ENCODE peak calls at places on chromosomes 1 and 21, in four cellular contexts. I is psoas muscle, W is H4, Y is activated T-cell treated with anti-CD3 and anti-CD28 coated beads for 1 hour. M is an unnamed sample.

GRCh38 chr1:75174031-75174760 is 40.0 kb downstream of the LHX8 start:
- DNase-seq in I (no peak), Y (no peak), W (no peak), M (no peak)

GRCh38 chr1:194196562-194196961 is 1010.1 kb upstream of the B3GALT2 start:
- DNase-seq in Y (no peak), W (no peak), I (no peak), M (no peak)

GRCh38 chr1:154840557-154841176 is 29.4 kb downstream of the KCNN3 start:
- DNase-seq in W (no peak), Y (no peak), I (no peak), M (peak)

GRCh38 chr1:31038360-31038759 is 27.2 kb downstream of the PUM1 start:
- DNase-seq in W (no peak), I (no peak), Y (no peak), M (peak)

GRCh38 chr1:1318131-1318652 is 6.3 kb downstream of the INTS11 start:
- DNase-seq in Y (no peak), W (peak), I (peak), M (peak)

GRCh38 chr1:184507604-184508289 is 120.9 kb downstream of the C1orf21 start:
- DNase-seq in W (no peak), I (no peak), Y (no peak), M (peak)

GRCh38 chr1:219304227-219305226 is 130.8 kb downstream of the LYPLAL1 start:
- DNase-seq in W (peak), Y (no peak), I (peak), M (peak)

GRCh38 chr1:9482403-9482802 is 56.9 kb upstream of the SLC25A33 start:
- DNase-seq in Y (no peak), W (no peak), I (no peak), M (no peak)

GRCh38 chr21:42746593-42747266 is 93.3 kb downstream of the PDE9A start:
- DNase-seq in Y (peak), I (no peak), W (no peak), M (no peak)

GRCh38 chr1:112388436-112388835 is 7.6 kb upstream of the CTTNBP2NL start:
- DNase-seq in I (no peak), Y (no peak), W (no peak), M (peak)

GRCh38 chr1:107840746-107841145 is 124.2 kb downstream of the VAV3 start:
- DNase-seq in I (no peak), Y (no peak), W (no peak), M (no peak)

GRCh38 chr1:102970496-102971078 is 137.7 kb downstream of the COL11A1 start:
- DNase-seq in I (no peak), W (peak), Y (no peak), M (peak)

GRCh38 chr1:36865080-36865900 is 169.0 kb downstream of the GRIK3 start:
- DNase-seq in I (no peak), W (no peak), Y (no peak), M (no peak)

GRCh38 chr1:37682334-37682987 is 9.9 kb upstream of the CDCA8 start:
- DNase-seq in Y (peak), W (peak), I (peak), M (peak)

GRCh38 chr1:23628951-23629387 is 62.6 kb upstream of the RPL11 start:
- DNase-seq in Y (no peak), I (no peak), W (no peak), M (no peak)

GRCh38 chr1:11479375-11479979 is 522 bp downstream of the DISP3 start:
- DNase-seq in I (no peak), Y (no peak), W (no peak), M (no peak)

GRCh38 chr1:162033445-162033844 is 9.8 kb upstream of the OLFML2B start:
- DNase-seq in I (peak), Y (no peak), W (no peak), M (no peak)

GRCh38 chr21:43292866-43293142 is 124.0 kb downstream of the CRYAA start:
- DNase-seq in Y (no peak), W (no peak), I (no peak), M (no peak)

GRCh38 chr1:228022571-228023293 is 15.9 kb downstream of the WNT3A start:
- DNase-seq in W (no peak), Y (no peak), I (no peak), M (no peak)

GRCh38 chr1:64451449-64451848 is 18.5 kb upstream of the CACHD1 start:
- DNase-seq in I (no peak), Y (no peak), W (no peak), M (no peak)

GRCh38 chr21:36247316-36247715 is 72.7 kb upstream of the MORC3 start:
- DNase-seq in W (no peak), Y (no peak), I (no peak), M (no peak)

GRCh38 chr1:198775606-198776005 is 136.8 kb downstream of the PTPRC start:
- DNase-seq in I (no peak), W (peak), Y (no peak), M (peak)

GRCh38 chr1:241647658-241648057 is 4.4 kb upstream of the WDR64 start:
- DNase-seq in W (no peak), Y (no peak), I (no peak), M (peak)

GRCh38 chr1:51734899-51735745 is 118.2 kb downstream of the OSBPL9 start:
- DNase-seq in I (no peak), W (no peak), Y (no peak), M (no peak)

GRCh38 chr1:44662683-44663030 is 11.6 kb downstream of the TMEM53 start:
- DNase-seq in W (no peak), Y (no peak), I (no peak), M (no peak)

GRCh38 chr1:167687919-167688519 is 33.8 kb upstream of the MPZL1 start:
- DNase-seq in I (no peak), Y (peak), W (peak), M (peak)

GRCh38 chr1:159854693-159855192 is 7.7 kb downstream of the VSIG8 start:
- DNase-seq in Y (peak), W (no peak), I (peak), M (peak)